ENCODE peak calls at places on chromosomes 11 and 22, in ten cellular contexts. One of them, this sample, is unnamed.

GRCh38 chr11:117876049-117876340 is 463 bp downstream of the FXYD6 start:
- DNase-seq in fibroblast of the aortic adventitia: no peak
- DNase-seq in mucosa of descending colon: no peak
- DNase-seq in stomach: no peak
- DNase-seq in ovary: no peak
- DNase-seq in fibroblast of lung: no peak
- DNase-seq in NB4: no peak
- DNase-seq in spleen: no peak
- DNase-seq in HepG2: no peak
- DNase-seq in brain microvascular endothelial cell: no peak
- DNase-seq in this sample: no peak

GRCh38 chr11:16806791-16807190 is 68.3 kb downstream of the C11orf58 start:
- DNase-seq in fibroblast of the aortic adventitia: peak
- DNase-seq in NB4: no peak
- DNase-seq in mucosa of descending colon: no peak
- DNase-seq in HepG2: no peak
- DNase-seq in ovary: no peak
- DNase-seq in brain microvascular endothelial cell: no peak
- DNase-seq in stomach: no peak
- DNase-seq in fibroblast of lung: peak
- DNase-seq in spleen: peak
- DNase-seq in this sample: no peak

GRCh38 chr11:65576867-65577755 is 1.3 kb downstream of the EHBP1L1 start:
- DNase-seq in fibroblast of lung: peak
- DNase-seq in mucosa of descending colon: peak
- DNase-seq in brain microvascular endothelial cell: no peak
- DNase-seq in spleen: peak
- DNase-seq in HepG2: peak
- DNase-seq in ovary: peak
- DNase-seq in stomach: peak
- DNase-seq in fibroblast of the aortic adventitia: peak
- DNase-seq in NB4: peak
- DNase-seq in this sample: no peak

GRCh38 chr11:73454987-73455386 is 78.8 kb downstream of the RELT start:
- DNase-seq in ovary: no peak
- DNase-seq in HepG2: no peak
- DNase-seq in fibroblast of lung: no peak
- DNase-seq in spleen: peak
- DNase-seq in stomach: no peak
- DNase-seq in brain microvascular endothelial cell: no peak
- DNase-seq in mucosa of descending colon: peak
- DNase-seq in NB4: no peak
- DNase-seq in fibroblast of the aortic adventitia: no peak
- DNase-seq in this sample: no peak

GRCh38 chr11:97729546-97730272 is 1291.0 kb upstream of the CNTN5 start:
- DNase-seq in spleen: no peak
- DNase-seq in ovary: no peak
- DNase-seq in brain microvascular endothelial cell: no peak
- DNase-seq in NB4: no peak
- DNase-seq in HepG2: no peak
- DNase-seq in mucosa of descending colon: no peak
- DNase-seq in fibroblast of the aortic adventitia: peak
- DNase-seq in stomach: no peak
- DNase-seq in fibroblast of lung: peak
- DNase-seq in this sample: no peak

GRCh38 chr11:77473001-77473800 is 693 bp downstream of the PAK1 start:
- DNase-seq in spleen: peak
- DNase-seq in NB4: peak
- DNase-seq in fibroblast of lung: peak
- DNase-seq in mucosa of descending colon: peak
- DNase-seq in ovary: peak
- DNase-seq in brain microvascular endothelial cell: no peak
- DNase-seq in fibroblast of the aortic adventitia: no peak
- DNase-seq in HepG2: no peak
- DNase-seq in stomach: peak
- DNase-seq in this sample: peak

GRCh38 chr22:38924197-38924952 is 33.0 kb upstream of the APOBEC3A start:
- DNase-seq in NB4: no peak
- DNase-seq in spleen: no peak
- DNase-seq in mucosa of descending colon: peak
- DNase-seq in fibroblast of lung: peak
- DNase-seq in HepG2: peak
- DNase-seq in brain microvascular endothelial cell: peak
- DNase-seq in stomach: peak
- DNase-seq in fibroblast of the aortic adventitia: peak
- DNase-seq in ovary: peak
- DNase-seq in this sample: peak

GRCh38 chr11:73321342-73322110 is 13.4 kb downstream of the ARHGEF17 start:
- DNase-seq in ovary: peak
- DNase-seq in spleen: no peak
- DNase-seq in mucosa of descending colon: no peak
- DNase-seq in NB4: peak
- DNase-seq in fibroblast of the aortic adventitia: peak
- DNase-seq in HepG2: no peak
- DNase-seq in stomach: no peak
- DNase-seq in brain microvascular endothelial cell: peak
- DNase-seq in fibroblast of lung: peak
- DNase-seq in this sample: no peak

GRCh38 chr22:27625769-27626674 is 175.5 kb downstream of the MN1 start:
- DNase-seq in NB4: no peak
- DNase-seq in ovary: no peak
- DNase-seq in fibroblast of the aortic adventitia: no peak
- DNase-seq in spleen: no peak
- DNase-seq in brain microvascular endothelial cell: no peak
- DNase-seq in fibroblast of lung: no peak
- DNase-seq in mucosa of descending colon: no peak
- DNase-seq in stomach: no peak
- DNase-seq in HepG2: no peak
- DNase-seq in this sample: no peak

GRCh38 chr11:106156290-106156937 is 79.0 kb downstream of the AASDHPPT start:
- DNase-seq in brain microvascular endothelial cell: peak
- DNase-seq in stomach: peak
- DNase-seq in fibroblast of lung: peak
- DNase-seq in ovary: peak
- DNase-seq in HepG2: peak
- DNase-seq in NB4: peak
- DNase-seq in mucosa of descending colon: no peak
- DNase-seq in fibroblast of the aortic adventitia: peak
- DNase-seq in spleen: no peak
- DNase-seq in this sample: peak

GRCh38 chr11:65427691-65428577 is 5.3 kb downstream of the NEAT1 start:
- DNase-seq in mucosa of descending colon: no peak
- DNase-seq in ovary: peak
- DNase-seq in fibroblast of lung: peak
- DNase-seq in NB4: peak
- DNase-seq in brain microvascular endothelial cell: peak
- DNase-seq in spleen: peak
- DNase-seq in stomach: peak
- DNase-seq in fibroblast of the aortic adventitia: peak
- DNase-seq in HepG2: no peak
- DNase-seq in this sample: peak

GRCh38 chr11:2750601-2751522 is 51.1 kb upstream of the KCNQ1OT1 start:
- DNase-seq in mucosa of descending colon: peak
- DNase-seq in fibroblast of the aortic adventitia: no peak
- DNase-seq in spleen: peak
- DNase-seq in stomach: peak
- DNase-seq in fibroblast of lung: no peak
- DNase-seq in brain microvascular endothelial cell: no peak
- DNase-seq in ovary: peak
- DNase-seq in NB4: no peak
- DNase-seq in HepG2: no peak
- DNase-seq in this sample: no peak

GRCh38 chr11:44618561-44619425 is 53.3 kb downstream of the CD82 start:
- DNase-seq in ovary: peak
- DNase-seq in spleen: peak
- DNase-seq in NB4: no peak
- DNase-seq in fibroblast of lung: no peak
- DNase-seq in brain microvascular endothelial cell: no peak
- DNase-seq in stomach: peak
- DNase-seq in HepG2: no peak
- DNase-seq in mucosa of descending colon: no peak
- DNase-seq in fibroblast of the aortic adventitia: no peak
- DNase-seq in this sample: no peak

GRCh38 chr11:104163100-104164027 is 583 bp downstream of the PDGFD start:
- DNase-seq in fibroblast of the aortic adventitia: peak
- DNase-seq in brain microvascular endothelial cell: no peak
- DNase-seq in NB4: no peak
- DNase-seq in ovary: peak
- DNase-seq in spleen: peak
- DNase-seq in HepG2: no peak
- DNase-seq in fibroblast of lung: peak
- DNase-seq in mucosa of descending colon: no peak
- DNase-seq in stomach: peak
- DNase-seq in this sample: peak

GRCh38 chr22:31836010-31836409 is 82.2 kb downstream of the DEPDC5 start:
- DNase-seq in ovary: no peak
- DNase-seq in stomach: no peak
- DNase-seq in NB4: no peak
- DNase-seq in fibroblast of the aortic adventitia: no peak
- DNase-seq in spleen: no peak
- DNase-seq in fibroblast of lung: no peak
- DNase-seq in mucosa of descending colon: no peak
- DNase-seq in brain microvascular endothelial cell: no peak
- DNase-seq in HepG2: no peak
- DNase-seq in this sample: no peak
- TF ChIP-seq CTCF in ovary: no peak
- TF ChIP-seq CTCF in stomach: no peak
- TF ChIP-seq CTCF in NB4: no peak
- TF ChIP-seq CTCF in fibroblast of the aortic adventitia: no peak
- TF ChIP-seq CTCF in spleen: no peak
- TF ChIP-seq CTCF in fibroblast of lung: no peak
- TF ChIP-seq CTCF in mucosa of descending colon: no peak
- TF ChIP-seq CTCF in brain microvascular endothelial cell: peak
- TF ChIP-seq CTCF in HepG2: no peak
- TF ChIP-seq CTCF in this sample: no peak

GRCh38 chr11:67304511-67305113 is 1.3 kb downstream of the SSH3 start:
- DNase-seq in fibroblast of lung: no peak
- DNase-seq in ovary: no peak
- DNase-seq in fibroblast of the aortic adventitia: no peak
- DNase-seq in stomach: no peak
- DNase-seq in HepG2: no peak
- DNase-seq in brain microvascular endothelial cell: no peak
- DNase-seq in mucosa of descending colon: peak
- DNase-seq in NB4: peak
- DNase-seq in spleen: peak
- DNase-seq in this sample: no peak
- H3K4me3 ChIP-seq in fibroblast of lung: peak
- H3K4me3 ChIP-seq in ovary: peak
- H3K4me3 ChIP-seq in fibroblast of the aortic adventitia: peak
- H3K4me3 ChIP-seq in stomach: peak
- H3K4me3 ChIP-seq in HepG2: peak
- H3K4me3 ChIP-seq in brain microvascular endothelial cell: peak
- H3K4me3 ChIP-seq in mucosa of descending colon: peak
- H3K4me3 ChIP-seq in NB4: no peak
- H3K4me3 ChIP-seq in spleen: peak
- H3K4me3 ChIP-seq in this sample: peak

GRCh38 chr22:17119481-17120202 is 1.5 kb downstream of the TMEM121B start:
- DNase-seq in spleen: peak
- DNase-seq in NB4: peak
- DNase-seq in fibroblast of lung: no peak
- DNase-seq in mucosa of descending colon: no peak
- DNase-seq in fibroblast of the aortic adventitia: no peak
- DNase-seq in ovary: no peak
- DNase-seq in HepG2: no peak
- DNase-seq in brain microvascular endothelial cell: no peak
- DNase-seq in stomach: no peak
- DNase-seq in this sample: no peak
- TF ChIP-seq CTCF in spleen: no peak
- TF ChIP-seq CTCF in NB4: peak
- TF ChIP-seq CTCF in fibroblast of lung: peak
- TF ChIP-seq CTCF in mucosa of descending colon: peak
- TF ChIP-seq CTCF in fibroblast of the aortic adventitia: peak
- TF ChIP-seq CTCF in ovary: no peak
- TF ChIP-seq CTCF in HepG2: peak
- TF ChIP-seq CTCF in brain microvascular endothelial cell: peak
- TF ChIP-seq CTCF in stomach: no peak
- TF ChIP-seq CTCF in this sample: peak

GRCh38 chr22:46240073-46240472 is 10.0 kb downstream of the CDPF1 start:
- DNase-seq in NB4: no peak
- DNase-seq in HepG2: no peak
- DNase-seq in ovary: no peak
- DNase-seq in fibroblast of the aortic adventitia: no peak
- DNase-seq in brain microvascular endothelial cell: no peak
- DNase-seq in fibroblast of lung: no peak
- DNase-seq in stomach: no peak
- DNase-seq in mucosa of descending colon: no peak
- DNase-seq in spleen: no peak
- DNase-seq in this sample: no peak

GRCh38 chr22:46240917-46241316 is 9.2 kb downstream of the CDPF1 start:
- DNase-seq in brain microvascular endothelial cell: no peak
- DNase-seq in mucosa of descending colon: no peak
- DNase-seq in fibroblast of the aortic adventitia: no peak
- DNase-seq in spleen: no peak
- DNase-seq in NB4: no peak
- DNase-seq in fibroblast of lung: no peak
- DNase-seq in stomach: no peak
- DNase-seq in HepG2: no peak
- DNase-seq in ovary: no peak
- DNase-seq in this sample: no peak

GRCh38 chr22:46238541-46238940 is 11.6 kb downstream of the CDPF1 start:
- DNase-seq in ovary: no peak
- DNase-seq in stomach: no peak
- DNase-seq in fibroblast of lung: no peak
- DNase-seq in spleen: peak
- DNase-seq in HepG2: no peak
- DNase-seq in fibroblast of the aortic adventitia: no peak
- DNase-seq in mucosa of descending colon: no peak
- DNase-seq in NB4: no peak
- DNase-seq in brain microvascular endothelial cell: no peak
- DNase-seq in this sample: no peak

GRCh38 chr22:46240506-46240905 is 9.6 kb downstream of the CDPF1 start:
- DNase-seq in fibroblast of lung: no peak
- DNase-seq in fibroblast of the aortic adventitia: no peak
- DNase-seq in ovary: no peak
- DNase-seq in NB4: no peak
- DNase-seq in spleen: no peak
- DNase-seq in stomach: no peak
- DNase-seq in mucosa of descending colon: no peak
- DNase-seq in HepG2: no peak
- DNase-seq in brain microvascular endothelial cell: no peak
- DNase-seq in this sample: no peak

DNA sequence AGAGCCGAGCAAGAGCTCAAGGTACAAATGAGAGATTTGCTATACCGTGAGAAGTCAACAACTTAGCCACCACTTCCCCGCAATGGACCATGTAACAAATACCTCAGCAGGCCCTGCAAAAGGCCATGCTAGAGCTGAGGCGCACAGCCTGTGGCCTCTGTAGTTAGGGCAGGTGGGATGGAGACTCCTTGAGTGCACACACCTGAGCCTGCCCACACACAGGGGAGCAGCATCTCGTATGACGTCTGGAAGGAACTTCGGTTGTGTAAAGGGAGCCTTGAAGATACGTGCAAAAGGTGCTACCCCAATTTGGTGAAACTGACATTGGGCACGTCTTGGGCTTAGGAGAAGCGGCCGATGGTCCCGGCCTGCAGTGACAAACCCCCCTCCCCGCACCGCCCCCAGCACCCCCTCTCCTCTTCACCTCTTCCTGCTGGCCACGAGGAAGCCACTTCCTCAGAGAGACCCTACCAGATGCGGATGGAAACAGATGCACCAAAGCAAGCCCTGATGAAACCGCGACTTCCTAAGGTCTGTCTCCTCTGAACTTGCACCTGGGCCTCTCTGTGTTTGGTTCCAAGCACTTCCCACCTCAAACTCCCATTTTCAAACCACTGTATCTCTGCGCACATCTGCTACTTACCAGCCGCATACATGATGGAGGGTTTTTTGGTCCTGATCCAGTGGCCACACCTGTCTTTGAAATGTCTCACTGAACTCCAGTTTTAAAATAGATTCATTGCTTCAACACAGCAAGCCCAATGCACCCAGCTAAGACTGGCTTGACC is 10.6 kb downstream of the CDPF1 start:
- DNase-seq in NB4: no peak
- DNase-seq in brain microvascular endothelial cell: no peak
- DNase-seq in fibroblast of the aortic adventitia: no peak
- DNase-seq in stomach: no peak
- DNase-seq in HepG2: no peak
- DNase-seq in fibroblast of lung: no peak
- DNase-seq in mucosa of descending colon: no peak
- DNase-seq in spleen: peak
- DNase-seq in ovary: no peak
- DNase-seq in this sample: no peak
- H3K4me3 ChIP-seq in NB4: no peak
- H3K4me3 ChIP-seq in brain microvascular endothelial cell: no peak
- H3K4me3 ChIP-seq in fibroblast of the aortic adventitia: no peak
- H3K4me3 ChIP-seq in stomach: no peak
- H3K4me3 ChIP-seq in HepG2: no peak
- H3K4me3 ChIP-seq in fibroblast of lung: no peak
- H3K4me3 ChIP-seq in mucosa of descending colon: no peak
- H3K4me3 ChIP-seq in spleen: no peak
- H3K4me3 ChIP-seq in ovary: no peak
- H3K4me3 ChIP-seq in this sample: no peak